ENCODE peak calls at places on chromosomes 5 and 9, in eight cellular contexts. E, C, Q, O, M, K, W and X are unnamed samples.

GRCh38 chr9:91880378-91880972 is 69.6 kb downstream of the ROR2 start:
- DNase-seq in E (no peak), C (no peak), Q (no peak), O (no peak), M (no peak), K (no peak), W (no peak), X (no peak)

GRCh38 chr9:111529787-111530186 is 4.8 kb downstream of the ZNF483 start:
- DNase-seq in E (no peak), C (no peak), Q (no peak), O (no peak), M (no peak), K (no peak), W (peak), X (no peak)

GRCh38 chr5:39700523-39700922 is 275.7 kb upstream of the DAB2 start:
- DNase-seq in E (no peak), C (no peak), Q (no peak), O (no peak), M (no peak), K (no peak), W (no peak), X (no peak)

GRCh38 chr5:40477856-40478546 is 201.7 kb upstream of the PTGER4 start:
- DNase-seq in E (no peak), C (no peak), Q (no peak), O (no peak), M (no peak), K (no peak), W (no peak), X (no peak)

GRCh38 chr9:80097476-80097875 is 525.7 kb downstream of the TLE4 start:
- DNase-seq in E (no peak), C (no peak), Q (no peak), O (no peak), M (no peak), K (no peak), W (no peak), X (no peak)

GRCh38 chr9:13575558-13575957 is 296.1 kb upstream of the MPDZ start:
- DNase-seq in E (no peak), C (no peak), Q (no peak), O (no peak), M (no peak), K (no peak), W (no peak), X (no peak)

GRCh38 chr9:96567203-96567700 is 52.4 kb downstream of the CDC14B start:
- DNase-seq in E (no peak), C (no peak), Q (no peak), O (peak), M (no peak), K (peak), W (no peak), X (no peak)

GRCh38 chr9:35811364-35812024 is 568 bp downstream of the SPAG8 start:
- DNase-seq in E (no peak), C (no peak), Q (no peak), O (no peak), M (no peak), K (no peak), W (no peak), X (no peak)

GRCh38 chr5:11239261-11239660 is 478.2 kb upstream of the DAP start:
- DNase-seq in E (no peak), C (no peak), Q (no peak), O (no peak), M (no peak), K (no peak), W (peak), X (no peak)

GRCh38 chr5:44546283-44546682 is 157.1 kb upstream of the FGF10 start:
- DNase-seq in E (no peak), C (no peak), Q (no peak), O (no peak), M (no peak), K (no peak), W (no peak), X (peak)

GRCh38 chr5:18375637-18376036 is 741.4 kb downstream of the TAF11L14 start:
- DNase-seq in E (no peak), C (no peak), Q (no peak), O (no peak), M (no peak), K (no peak), W (no peak), X (no peak)

GRCh38 chr5:37391591-37391990 is 12.5 kb downstream of the WDR70 start:
- DNase-seq in E (no peak), C (no peak), Q (no peak), O (no peak), M (no peak), K (no peak), W (no peak), X (no peak)

GRCh38 chr5:10863763-10864383 is 102.8 kb upstream of the DAP start:
- DNase-seq in E (peak), C (no peak), Q (peak), O (peak), M (no peak), K (peak), W (peak), X (no peak)

GRCh38 chr5:944992-945685 is 52.5 kb downstream of the TRIP13 start:
- DNase-seq in E (no peak), C (no peak), Q (no peak), O (no peak), M (no peak), K (no peak), W (no peak), X (no peak)

GRCh38 chr5:169116961-169117461 is 183.9 kb downstream of the SLIT3 start:
- DNase-seq in E (no peak), C (no peak), Q (no peak), O (no peak), M (no peak), K (no peak), W (peak), X (no peak)
- TF ChIP-seq CTCF in E (no peak), C (no peak), Q (peak), O (no peak), M (no peak), K (no peak), W (peak), X (no peak)

GRCh38 chr5:16803831-16804230 is 132.3 kb downstream of the MYO10 start:
- DNase-seq in E (no peak), C (peak), Q (no peak), O (no peak), M (no peak), K (no peak), W (no peak), X (no peak)
- TF ChIP-seq CTCF in E (no peak), C (no peak), Q (no peak), O (no peak), M (no peak), K (no peak), W (peak), X (no peak)

GRCh38 chr5:146451411-146451810 is 4.3 kb downstream of the TCERG1 start:
- DNase-seq in E (no peak), C (no peak), Q (no peak), O (no peak), M (no peak), K (no peak), W (peak), X (no peak)
- TF ChIP-seq CTCF in E (no peak), C (no peak), Q (peak), O (no peak), M (no peak), K (no peak), W (peak), X (no peak)

GRCh38 chr5:96781734-96782064 is 26.0 kb downstream of the ERAP1 start:
- DNase-seq in E (no peak), C (no peak), Q (no peak), O (no peak), M (no peak), K (no peak), W (no peak), X (no peak)
- TF ChIP-seq CTCF in E (no peak), C (no peak), Q (no peak), O (no peak), M (no peak), K (no peak), W (no peak), X (no peak)

DNA sequence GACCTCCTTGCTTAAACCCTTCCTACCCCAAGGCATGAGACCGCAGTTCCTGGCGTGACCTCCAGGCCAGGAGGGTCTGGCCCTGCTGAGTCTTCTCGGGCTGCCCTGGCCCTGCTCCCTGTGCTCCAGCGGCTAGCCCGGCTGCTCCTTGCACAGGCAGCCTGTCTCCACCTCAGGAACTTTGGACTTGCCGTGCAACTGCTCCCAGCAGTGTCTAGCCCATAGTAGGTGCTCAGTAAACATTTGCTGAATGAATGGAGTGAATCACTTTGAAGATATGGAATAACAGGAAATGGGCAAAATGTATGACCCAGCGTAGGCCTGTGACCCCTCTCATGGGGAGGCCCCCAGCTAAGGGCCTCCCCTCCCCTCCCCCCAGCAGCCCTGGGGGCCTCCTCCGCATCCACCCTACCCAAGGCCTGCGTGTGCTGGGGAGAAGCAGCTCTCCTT is 127.1 kb downstream of the ZNF354C start:
- DNase-seq in E (no peak), C (no peak), Q (no peak), O (no peak), M (no peak), K (no peak), W (peak), X (no peak)
- TF ChIP-seq CTCF in E (no peak), C (no peak), Q (peak), O (no peak), M (no peak), K (no peak), W (peak), X (no peak)

GRCh38 chr5:59445741-59446140 is 447.8 kb downstream of the PDE4D start:
- DNase-seq in E (no peak), C (no peak), Q (no peak), O (no peak), M (no peak), K (no peak), W (no peak), X (no peak)

DNA sequence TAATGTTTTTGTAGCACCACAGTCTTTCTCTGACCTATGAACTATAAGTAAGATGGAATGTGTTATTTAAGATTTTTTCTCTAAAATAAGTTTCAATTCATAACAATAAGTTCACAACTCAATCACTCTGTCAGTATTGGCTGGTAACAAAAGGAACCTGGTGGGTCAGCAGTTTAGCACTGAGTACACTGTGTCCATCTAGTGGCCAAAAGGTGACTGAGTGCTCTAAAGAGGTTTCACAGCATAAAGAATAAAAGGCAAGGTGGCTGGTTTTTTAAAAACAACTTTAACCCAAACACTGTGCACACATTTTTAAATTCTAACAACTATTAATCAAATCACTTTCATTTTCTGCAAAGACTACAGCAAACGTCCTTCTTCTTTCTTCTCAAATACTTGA is 443.3 kb downstream of the PDE4D start:
- DNase-seq in E (no peak), C (no peak), Q (no peak), O (no peak), M (no peak), K (no peak), W (peak), X (no peak)
- TF ChIP-seq CTCF in E (no peak), C (no peak), Q (peak), O (no peak), M (no peak), K (peak), W (peak), X (peak)

GRCh38 chr5:148880696-148881095 is 54.3 kb downstream of the ADRB2 start:
- DNase-seq in E (no peak), C (no peak), Q (no peak), O (no peak), M (no peak), K (no peak), W (no peak), X (no peak)
- TF ChIP-seq CTCF in E (no peak), C (no peak), Q (no peak), O (no peak), M (no peak), K (no peak), W (no peak), X (no peak)